ENCODE peak calls at places on chromosomes 16 and 17, in seven cellular contexts. One of them, this sample, is unnamed.

GRCh38 chr17:70808596-70808995 is 639.3 kb downstream of the KCNJ2 start:
- DNase-seq in right atrium auricular region: no peak
- DNase-seq in astrocyte of the spinal cord: no peak
- DNase-seq in AG10803: no peak
- DNase-seq in body of pancreas: no peak
- DNase-seq in lower leg skin: no peak
- DNase-seq in RWPE1: peak; percentile 3
- DNase-seq in this sample: no peak

GRCh38 chr17:49809056-49809455 is 20.6 kb downstream of the KAT7 start:
- DNase-seq in right atrium auricular region: no peak
- DNase-seq in astrocyte of the spinal cord: no peak
- DNase-seq in AG10803: no peak
- DNase-seq in body of pancreas: no peak
- DNase-seq in lower leg skin: no peak
- DNase-seq in RWPE1: no peak
- DNase-seq in this sample: no peak

GRCh38 chr16:15507299-15507958 is 73.0 kb downstream of the BMERB1 start:
- DNase-seq in right atrium auricular region: peak; percentile 79
- DNase-seq in astrocyte of the spinal cord: peak; percentile 51
- DNase-seq in AG10803: peak; percentile 85
- DNase-seq in body of pancreas: no peak
- DNase-seq in lower leg skin: peak; percentile 66
- DNase-seq in RWPE1: no peak
- DNase-seq in this sample: peak; percentile 69

GRCh38 chr17:18377437-18378204 is at the start of gene EVPLL:
- DNase-seq in right atrium auricular region: peak; percentile 59
- DNase-seq in astrocyte of the spinal cord: no peak
- DNase-seq in AG10803: peak; percentile 30
- DNase-seq in body of pancreas: no peak
- DNase-seq in lower leg skin: peak; percentile 79
- DNase-seq in RWPE1: peak; percentile 71
- DNase-seq in this sample: no peak

GRCh38 chr17:13228711-13229110 is 210.9 kb upstream of the ELAC2 start:
- DNase-seq in right atrium auricular region: no peak
- DNase-seq in astrocyte of the spinal cord: no peak
- DNase-seq in AG10803: no peak
- DNase-seq in body of pancreas: no peak
- DNase-seq in lower leg skin: no peak
- DNase-seq in RWPE1: no peak
- DNase-seq in this sample: no peak

GRCh38 chr17:33751702-33752065 is 458.6 kb upstream of the ASIC2 start:
- DNase-seq in right atrium auricular region: no peak
- DNase-seq in astrocyte of the spinal cord: no peak
- DNase-seq in AG10803: no peak
- DNase-seq in body of pancreas: no peak
- DNase-seq in lower leg skin: no peak
- DNase-seq in RWPE1: no peak
- DNase-seq in this sample: no peak

GRCh38 chr16:89815639-89816348 is 653 bp downstream of the FANCA start:
- DNase-seq in right atrium auricular region: no peak
- DNase-seq in astrocyte of the spinal cord: no peak
- DNase-seq in AG10803: no peak
- DNase-seq in body of pancreas: no peak
- DNase-seq in lower leg skin: no peak
- DNase-seq in RWPE1: peak; percentile 23
- DNase-seq in this sample: no peak

GRCh38 chr17:57955183-57955952 is at the start of gene CUEDC1:
- DNase-seq in right atrium auricular region: no peak
- DNase-seq in astrocyte of the spinal cord: peak; percentile 47
- DNase-seq in AG10803: peak; percentile 64
- DNase-seq in body of pancreas: peak; percentile 82
- DNase-seq in lower leg skin: no peak
- DNase-seq in RWPE1: peak; percentile 71
- DNase-seq in this sample: peak; percentile 50

GRCh38 chr17:31880311-31880710 is 21.2 kb downstream of the UTP6 start:
- DNase-seq in right atrium auricular region: no peak
- DNase-seq in astrocyte of the spinal cord: no peak
- DNase-seq in AG10803: no peak
- DNase-seq in body of pancreas: no peak
- DNase-seq in lower leg skin: no peak
- DNase-seq in RWPE1: no peak
- DNase-seq in this sample: no peak

GRCh38 chr17:79105937-79106336 is 31.3 kb downstream of the ENGASE start:
- DNase-seq in right atrium auricular region: no peak
- DNase-seq in astrocyte of the spinal cord: no peak
- DNase-seq in AG10803: no peak
- DNase-seq in body of pancreas: no peak
- DNase-seq in lower leg skin: no peak
- DNase-seq in RWPE1: no peak
- DNase-seq in this sample: no peak

GRCh38 chr17:79107499-79108231 is 33.0 kb downstream of the ENGASE start:
- DNase-seq in right atrium auricular region: no peak
- DNase-seq in astrocyte of the spinal cord: no peak
- DNase-seq in AG10803: no peak
- DNase-seq in body of pancreas: no peak
- DNase-seq in lower leg skin: no peak
- DNase-seq in RWPE1: no peak
- DNase-seq in this sample: no peak

GRCh38 chr17:79106958-79107357 is 32.3 kb downstream of the ENGASE start:
- DNase-seq in right atrium auricular region: no peak
- DNase-seq in astrocyte of the spinal cord: no peak
- DNase-seq in AG10803: no peak
- DNase-seq in body of pancreas: no peak
- DNase-seq in lower leg skin: no peak
- DNase-seq in RWPE1: no peak
- DNase-seq in this sample: no peak

GRCh38 chr17:79102214-79102613 is 27.6 kb downstream of the ENGASE start:
- DNase-seq in right atrium auricular region: no peak
- DNase-seq in astrocyte of the spinal cord: no peak
- DNase-seq in AG10803: no peak
- DNase-seq in body of pancreas: no peak
- DNase-seq in lower leg skin: no peak
- DNase-seq in RWPE1: no peak
- DNase-seq in this sample: no peak

GRCh38 chr17:79104898-79105600 is 30.4 kb downstream of the ENGASE start:
- DNase-seq in right atrium auricular region: no peak
- DNase-seq in astrocyte of the spinal cord: no peak
- DNase-seq in AG10803: no peak
- DNase-seq in body of pancreas: no peak
- DNase-seq in lower leg skin: no peak
- DNase-seq in RWPE1: no peak
- DNase-seq in this sample: no peak
- TF ChIP-seq CTCF in right atrium auricular region: no peak
- TF ChIP-seq CTCF in astrocyte of the spinal cord: no peak
- TF ChIP-seq CTCF in AG10803: no peak
- TF ChIP-seq CTCF in body of pancreas: no peak
- TF ChIP-seq CTCF in lower leg skin: no peak
- TF ChIP-seq CTCF in RWPE1: no peak
- TF ChIP-seq CTCF in this sample: no peak

GRCh38 chr17:45308016-45308365 is 8.8 kb downstream of the MAP3K14 start:
- DNase-seq in right atrium auricular region: no peak
- DNase-seq in astrocyte of the spinal cord: no peak
- DNase-seq in AG10803: no peak
- DNase-seq in body of pancreas: no peak
- DNase-seq in lower leg skin: no peak
- DNase-seq in RWPE1: no peak
- DNase-seq in this sample: no peak
- TF ChIP-seq CTCF in right atrium auricular region: no peak
- TF ChIP-seq CTCF in astrocyte of the spinal cord: no peak
- TF ChIP-seq CTCF in AG10803: no peak
- TF ChIP-seq CTCF in body of pancreas: no peak
- TF ChIP-seq CTCF in lower leg skin: no peak
- TF ChIP-seq CTCF in RWPE1: no peak
- TF ChIP-seq CTCF in this sample: no peak

GRCh38 chr16:5604770-5605169 is 507.2 kb upstream of the EEF2KMT start:
- DNase-seq in right atrium auricular region: no peak
- DNase-seq in astrocyte of the spinal cord: no peak
- DNase-seq in AG10803: no peak
- DNase-seq in body of pancreas: no peak
- DNase-seq in lower leg skin: no peak
- DNase-seq in RWPE1: no peak
- DNase-seq in this sample: peak; percentile 1
- TF ChIP-seq CTCF in right atrium auricular region: no peak
- TF ChIP-seq CTCF in astrocyte of the spinal cord: peak; percentile 6
- TF ChIP-seq CTCF in AG10803: no peak
- TF ChIP-seq CTCF in body of pancreas: no peak
- TF ChIP-seq CTCF in lower leg skin: no peak
- TF ChIP-seq CTCF in RWPE1: no peak
- TF ChIP-seq CTCF in this sample: no peak

DNA sequence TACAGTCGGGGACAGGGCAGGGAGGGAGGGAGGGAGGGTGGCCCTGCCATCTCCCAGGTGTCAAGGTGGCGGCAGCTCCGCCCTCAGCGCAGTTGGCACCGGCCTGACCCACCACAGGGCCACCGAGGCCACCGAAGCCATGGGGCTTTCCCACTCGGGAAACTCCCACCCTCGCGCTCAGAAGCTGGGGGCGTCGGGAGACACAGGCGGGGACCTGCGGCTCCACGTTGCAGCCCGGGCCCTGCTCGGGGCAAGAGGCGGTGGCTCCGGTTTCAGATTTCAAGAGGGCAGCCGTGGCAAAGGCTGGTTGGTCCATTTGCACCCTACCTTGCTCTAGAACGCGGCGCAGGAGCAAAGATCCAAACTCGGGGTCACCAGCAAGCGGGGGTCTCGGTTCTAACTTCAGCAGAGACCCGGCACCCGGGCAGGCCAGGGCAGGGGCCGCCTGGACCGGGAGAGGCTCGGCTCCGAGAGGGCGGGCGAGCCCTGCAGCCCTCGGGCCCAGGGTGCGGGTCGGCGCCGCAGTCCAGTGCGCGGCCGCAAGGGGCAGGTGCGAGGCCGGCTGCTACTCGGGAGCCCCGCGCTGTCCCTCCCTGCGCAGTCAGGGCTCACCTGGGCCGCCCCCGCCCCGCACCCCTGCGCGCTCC is 412 bp downstream of the CYB561 start:
- DNase-seq in right atrium auricular region: no peak
- DNase-seq in astrocyte of the spinal cord: no peak
- DNase-seq in AG10803: no peak
- DNase-seq in body of pancreas: peak; percentile 75
- DNase-seq in lower leg skin: no peak
- DNase-seq in RWPE1: peak; percentile 77
- DNase-seq in this sample: no peak
- TF ChIP-seq CTCF in right atrium auricular region: peak; percentile 55
- TF ChIP-seq CTCF in astrocyte of the spinal cord: peak; percentile 42
- TF ChIP-seq CTCF in AG10803: no peak
- TF ChIP-seq CTCF in body of pancreas: peak; percentile 71
- TF ChIP-seq CTCF in lower leg skin: no peak
- TF ChIP-seq CTCF in RWPE1: peak; percentile 84
- TF ChIP-seq CTCF in this sample: no peak

GRCh38 chr17:27354051-27354490 is 60.2 kb downstream of the WSB1 start:
- DNase-seq in right atrium auricular region: no peak
- DNase-seq in astrocyte of the spinal cord: no peak
- DNase-seq in AG10803: no peak
- DNase-seq in body of pancreas: no peak
- DNase-seq in lower leg skin: no peak
- DNase-seq in RWPE1: no peak
- DNase-seq in this sample: no peak
- TF ChIP-seq CTCF in right atrium auricular region: no peak
- TF ChIP-seq CTCF in astrocyte of the spinal cord: no peak
- TF ChIP-seq CTCF in AG10803: no peak
- TF ChIP-seq CTCF in body of pancreas: no peak
- TF ChIP-seq CTCF in lower leg skin: no peak
- TF ChIP-seq CTCF in RWPE1: peak; percentile 72
- TF ChIP-seq CTCF in this sample: no peak

GRCh38 chr17:19415311-19415710 is 4.3 kb downstream of the RNF112 start:
- DNase-seq in right atrium auricular region: no peak
- DNase-seq in astrocyte of the spinal cord: no peak
- DNase-seq in AG10803: no peak
- DNase-seq in body of pancreas: no peak
- DNase-seq in lower leg skin: no peak
- DNase-seq in RWPE1: no peak
- DNase-seq in this sample: no peak
- TF ChIP-seq CTCF in right atrium auricular region: no peak
- TF ChIP-seq CTCF in astrocyte of the spinal cord: no peak
- TF ChIP-seq CTCF in AG10803: no peak
- TF ChIP-seq CTCF in body of pancreas: no peak
- TF ChIP-seq CTCF in lower leg skin: no peak
- TF ChIP-seq CTCF in RWPE1: no peak
- TF ChIP-seq CTCF in this sample: no peak

GRCh38 chr17:81165246-81166032 is at the start of gene PVALEF:
- DNase-seq in right atrium auricular region: no peak
- DNase-seq in astrocyte of the spinal cord: no peak
- DNase-seq in AG10803: no peak
- DNase-seq in body of pancreas: peak; percentile 44
- DNase-seq in lower leg skin: no peak
- DNase-seq in RWPE1: no peak
- DNase-seq in this sample: no peak
- TF ChIP-seq CTCF in right atrium auricular region: no peak
- TF ChIP-seq CTCF in astrocyte of the spinal cord: no peak
- TF ChIP-seq CTCF in AG10803: no peak
- TF ChIP-seq CTCF in body of pancreas: no peak
- TF ChIP-seq CTCF in lower leg skin: no peak
- TF ChIP-seq CTCF in RWPE1: no peak
- TF ChIP-seq CTCF in this sample: no peak

GRCh38 chr16:83366228-83366627 is 441.6 kb upstream of the HSBP1 start:
- DNase-seq in right atrium auricular region: no peak
- DNase-seq in astrocyte of the spinal cord: no peak
- DNase-seq in AG10803: no peak
- DNase-seq in body of pancreas: no peak
- DNase-seq in lower leg skin: no peak
- DNase-seq in RWPE1: no peak
- DNase-seq in this sample: no peak
- TF ChIP-seq CTCF in right atrium auricular region: no peak
- TF ChIP-seq CTCF in astrocyte of the spinal cord: no peak
- TF ChIP-seq CTCF in AG10803: no peak
- TF ChIP-seq CTCF in body of pancreas: no peak
- TF ChIP-seq CTCF in lower leg skin: no peak
- TF ChIP-seq CTCF in RWPE1: no peak
- TF ChIP-seq CTCF in this sample: no peak

GRCh38 chr16:25024900-25025299 is 9.7 kb upstream of the ARHGAP17 start:
- DNase-seq in right atrium auricular region: no peak
- DNase-seq in astrocyte of the spinal cord: no peak
- DNase-seq in AG10803: no peak
- DNase-seq in body of pancreas: no peak
- DNase-seq in lower leg skin: no peak
- DNase-seq in RWPE1: no peak
- DNase-seq in this sample: no peak
- TF ChIP-seq CTCF in right atrium auricular region: no peak
- TF ChIP-seq CTCF in astrocyte of the spinal cord: no peak
- TF ChIP-seq CTCF in AG10803: no peak
- TF ChIP-seq CTCF in body of pancreas: no peak
- TF ChIP-seq CTCF in lower leg skin: no peak
- TF ChIP-seq CTCF in RWPE1: no peak
- TF ChIP-seq CTCF in this sample: no peak

This sample was measured in cardiac fibroblast.